ENCODE peak calls at places on chromosomes 2 and 18, in six cellular contexts. M is GM12878, B is K562, F is H1, C is SK-N-SH, Z is HepG2. K is an unnamed sample.

GRCh38 chr2:71327916-71328315 is 3.7 kb upstream of the ZNF638 start:
- DNase-seq in M (no peak), B (no peak), F (no peak), C (no peak), Z (no peak), K (no peak)

GRCh38 chr2:30272761-30273573 is 41.6 kb downstream of the LBH start:
- DNase-seq in M (no peak), B (no peak), F (no peak), C (no peak), Z (no peak), K (no peak)

GRCh38 chr18:63236990-63237389 is 82.6 kb downstream of the BCL2 start:
- DNase-seq in M (no peak), B (no peak), F (no peak), C (no peak), Z (no peak), K (peak)

GRCh38 chr2:174681983-174682577 is 82.2 kb downstream of the CHRNA1 start:
- DNase-seq in M (no peak), B (no peak), F (no peak), C (peak), Z (no peak), K (no peak)

GRCh38 chr2:191166756-191167445 is 16.1 kb upstream of the STAT4 start:
- DNase-seq in M (no peak), B (no peak), F (no peak), C (no peak), Z (no peak), K (no peak)

GRCh38 chr2:55965966-55966365 is 42.4 kb upstream of the EFEMP1 start:
- DNase-seq in M (no peak), B (no peak), F (no peak), C (no peak), Z (no peak), K (no peak)

GRCh38 chr2:108612153-108612513 is 77.9 kb downstream of the LIMS1 start:
- DNase-seq in M (peak), B (peak), F (no peak), C (no peak), Z (no peak), K (no peak)

GRCh38 chr18:7173216-7173615 is 55.6 kb upstream of the LAMA1 start:
- DNase-seq in M (no peak), B (no peak), F (no peak), C (no peak), Z (no peak), K (no peak)

GRCh38 chr2:190119257-190119656 is 56.7 kb upstream of the MSTN start:
- DNase-seq in M (no peak), B (peak), F (peak), C (no peak), Z (no peak), K (no peak)

GRCh38 chr18:68676913-68677312 is 38.0 kb downstream of the TMX3 start:
- DNase-seq in M (no peak), B (no peak), F (no peak), C (no peak), Z (no peak), K (no peak)

GRCh38 chr2:85390941-85391669 is 19.1 kb downstream of the CAPG start:
- DNase-seq in M (no peak), B (peak), F (peak), C (peak), Z (peak), K (no peak)

GRCh38 chr18:614980-615607 is 18.3 kb downstream of the CLUL1 start:
- DNase-seq in M (no peak), B (no peak), F (no peak), C (no peak), Z (no peak), K (peak)

GRCh38 chr2:73033766-73034381 is 37.6 kb downstream of the SFXN5 start:
- DNase-seq in M (no peak), B (no peak), F (no peak), C (no peak), Z (peak), K (no peak)

GRCh38 chr2:148796735-148797512 is 78.1 kb upstream of the KIF5C start:
- DNase-seq in M (no peak), B (no peak), F (no peak), C (no peak), Z (no peak), K (no peak)

GRCh38 chr2:56754627-56755026 is 570.8 kb downstream of the CCDC85A start:
- DNase-seq in M (no peak), B (no peak), F (no peak), C (no peak), Z (no peak), K (no peak)

GRCh38 chr2:127039387-127040031 is 67.4 kb downstream of the BIN1 start:
- DNase-seq in M (peak), B (no peak), F (no peak), C (no peak), Z (no peak), K (no peak)

GRCh38 chr2:239706407-239706806 is 305.6 kb upstream of the HDAC4 start:
- DNase-seq in M (no peak), B (no peak), F (no peak), C (no peak), Z (no peak), K (no peak)

GRCh38 chr2:173048901-173049661 is 26.6 kb upstream of the MAP3K20 start:
- DNase-seq in M (no peak), B (no peak), F (no peak), C (no peak), Z (peak), K (peak)

GRCh38 chr2:26139269-26140183 is 33.4 kb upstream of the GAREM2 start:
- DNase-seq in M (no peak), B (peak), F (no peak), C (no peak), Z (no peak), K (no peak)

GRCh38 chr2:199740111-199740428 is 110.9 kb downstream of the FTCDNL1 start:
- DNase-seq in M (no peak), B (no peak), F (no peak), C (no peak), Z (no peak), K (no peak)

GRCh38 chr2:217407466-217407865 is 547.6 kb upstream of the TNP1 start:
- DNase-seq in M (no peak), B (no peak), F (no peak), C (no peak), Z (no peak), K (no peak)

GRCh38 chr2:128619471-128620325 is 301.0 kb upstream of the HS6ST1 start:
- DNase-seq in M (no peak), B (no peak), F (no peak), C (no peak), Z (no peak), K (no peak)

DNA sequence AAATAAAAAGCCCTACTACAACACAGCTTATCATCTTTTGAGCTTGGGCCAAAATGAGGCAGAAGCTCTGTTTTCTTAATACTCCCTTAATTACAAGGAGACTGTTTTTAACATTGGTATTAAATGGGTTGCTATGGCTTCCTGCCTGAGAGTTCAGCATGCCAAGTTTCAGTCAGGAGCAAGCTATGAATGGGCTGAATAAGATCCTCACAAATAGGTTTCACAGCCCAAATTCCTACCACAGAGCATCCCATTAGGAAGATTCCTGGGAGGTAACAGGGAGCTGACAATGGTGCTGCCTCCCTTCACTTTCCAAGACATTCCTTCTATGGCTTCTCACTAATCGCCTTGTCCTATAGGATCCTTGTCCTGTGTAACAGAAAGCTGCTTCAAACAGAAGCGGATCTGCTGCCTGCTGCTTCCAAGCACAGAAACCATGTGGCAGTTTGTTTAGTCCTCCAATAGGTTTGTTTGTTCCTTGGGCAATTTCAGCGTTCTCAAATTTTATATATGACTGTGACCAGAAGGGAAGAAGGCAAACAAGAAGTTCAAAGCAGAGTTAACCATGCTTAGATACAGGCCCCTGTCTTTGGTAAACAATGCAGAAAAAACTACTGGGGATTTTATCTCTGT is 70.9 kb downstream of the NCKAP5 start:
- DNase-seq in M (no peak), B (no peak), F (no peak), C (no peak), Z (no peak), K (no peak)
- TF ChIP-seq POLR2AphosphoS5 in M (no peak), B (no peak), F (no peak), C (no peak), Z (no peak), K (no peak)

GRCh38 chr18:47779381-47779780 is 151.1 kb downstream of the SMAD2 start:
- DNase-seq in M (no peak), B (no peak), F (no peak), C (no peak), Z (no peak), K (no peak)
- TF ChIP-seq GABPA in M (no peak), B (no peak), F (no peak), C (no peak), Z (no peak), K (no peak)

DNA sequence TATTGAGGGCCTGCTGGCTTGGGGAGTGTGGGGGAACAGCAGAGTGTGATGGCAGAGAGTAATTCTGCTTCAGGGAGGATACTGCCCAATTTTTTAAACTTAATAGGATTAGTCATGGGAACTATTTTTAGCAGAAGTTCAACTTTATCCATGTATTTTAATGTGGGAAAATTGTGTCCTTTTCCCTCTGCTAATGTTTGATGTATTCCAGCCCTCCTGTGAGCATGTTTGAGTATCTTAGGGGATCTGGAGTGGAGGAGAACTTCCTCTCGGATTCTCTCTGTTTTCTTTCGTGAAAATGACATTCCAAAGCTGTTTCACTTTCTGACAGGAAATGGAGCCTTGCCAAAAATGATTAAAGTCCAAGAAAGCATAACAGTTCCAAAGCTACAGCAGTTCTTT is 418.4 kb upstream of the ZEB2 start:
- DNase-seq in M (no peak), B (peak), F (no peak), C (peak), Z (peak), K (no peak)
- H3K27ac ChIP-seq in M (no peak), B (peak), F (no peak), C (peak), Z (no peak), K (no peak)

DNA sequence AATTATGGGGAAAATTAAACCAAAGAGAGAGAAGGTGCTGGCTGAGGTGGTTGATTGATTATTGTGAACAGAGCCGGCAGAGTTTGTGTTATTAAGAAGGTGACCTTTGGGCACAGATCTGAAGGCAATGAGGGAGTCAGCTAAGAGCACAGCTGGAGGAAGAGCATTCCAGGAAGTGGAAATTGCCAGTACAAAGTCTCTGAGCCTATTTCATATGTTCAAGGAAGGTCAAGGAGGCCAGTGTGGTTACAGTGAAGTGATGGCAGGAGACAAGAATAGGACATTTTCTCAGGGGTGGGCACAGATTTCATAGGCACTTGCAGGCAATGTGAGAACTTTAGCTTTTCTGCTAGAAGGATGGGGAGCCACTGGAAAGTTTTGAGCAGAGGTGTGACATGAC is 50.2 kb downstream of the ARHGAP25 start:
- DNase-seq in M (no peak), B (no peak), F (no peak), C (no peak), Z (no peak), K (no peak)
- TF ChIP-seq POLR2AphosphoS5 in M (no peak), B (no peak), F (no peak), C (no peak), Z (no peak), K (no peak)

GRCh38 chr2:235414422-235414821 is 79.4 kb upstream of the AGAP1 start:
- DNase-seq in M (no peak), B (no peak), F (no peak), C (no peak), Z (no peak), K (no peak)
- TF ChIP-seq GABPA in M (no peak), B (no peak), F (no peak), C (no peak), Z (no peak), K (no peak)

K was measured in HL-60.